ENCODE peak calls at places on chromosomes 12 and 14, in eight cellular contexts. J, Q, H, N, B, L, S and Y are unnamed samples.

GRCh38 chr12:43501705-43502104 is 50.3 kb downstream of the ADAMTS20 start:
- DNase-seq in J (no peak), Q (no peak), H (peak), N (peak), B (no peak), L (no peak), S (peak), Y (no peak)

GRCh38 chr12:90099288-90099687 is 390.6 kb upstream of the ATP2B1 start:
- DNase-seq in J (no peak), Q (no peak), H (peak), N (peak), B (no peak), L (no peak), S (no peak), Y (no peak)

GRCh38 chr14:75578786-75579781 is 664 bp downstream of the FLVCR2 start:
- DNase-seq in J (peak), Q (peak), H (no peak), N (no peak), B (no peak), L (peak), S (no peak), Y (peak)

GRCh38 chr12:116381744-116382455 is 104.4 kb upstream of the MED13L start:
- DNase-seq in J (peak), Q (no peak), H (peak), N (peak), B (no peak), L (no peak), S (peak), Y (no peak)

GRCh38 chr12:130438711-130439110 is 101.0 kb downstream of the PIWIL1 start:
- DNase-seq in J (peak), Q (no peak), H (no peak), N (no peak), B (no peak), L (peak), S (no peak), Y (no peak)

GRCh38 chr14:75063491-75064204 is at the start of gene ACYP1:
- DNase-seq in J (peak), Q (peak), H (peak), N (peak), B (peak), L (peak), S (peak), Y (peak)

GRCh38 chr12:92078167-92079053 is 67.2 kb downstream of the BTG1 start:
- DNase-seq in J (no peak), Q (no peak), H (peak), N (peak), B (no peak), L (no peak), S (no peak), Y (no peak)

GRCh38 chr12:46933947-46934346 is 108.2 kb upstream of the SLC38A4 start:
- DNase-seq in J (no peak), Q (no peak), H (peak), N (peak), B (no peak), L (no peak), S (peak), Y (no peak)

GRCh38 chr12:6928703-6929407 is 1.1 kb downstream of the ATN1 start:
- DNase-seq in J (no peak), Q (no peak), H (no peak), N (no peak), B (no peak), L (peak), S (no peak), Y (no peak)

GRCh38 chr14:21044106-21044618 is 2.0 kb downstream of the RNASE7 start:
- DNase-seq in J (no peak), Q (no peak), H (no peak), N (no peak), B (peak), L (no peak), S (no peak), Y (no peak)

GRCh38 chr12:19435831-19436497 is 3.3 kb upstream of the AEBP2 start:
- DNase-seq in J (no peak), Q (no peak), H (no peak), N (no peak), B (no peak), L (no peak), S (no peak), Y (no peak)

GRCh38 chr12:80714846-80715245 is 1.9 kb upstream of the MYF5 start:
- DNase-seq in J (no peak), Q (no peak), H (no peak), N (no peak), B (no peak), L (no peak), S (no peak), Y (no peak)

GRCh38 chr12:108553799-108554198 is 7.2 kb downstream of the SART3 start:
- DNase-seq in J (no peak), Q (no peak), H (no peak), N (no peak), B (no peak), L (no peak), S (no peak), Y (no peak)

GRCh38 chr14:55450124-55450523 is 9.7 kb upstream of the TBPL2 start:
- DNase-seq in J (no peak), Q (no peak), H (no peak), N (no peak), B (no peak), L (no peak), S (no peak), Y (no peak)

GRCh38 chr12:31702047-31702446 is 26.8 kb downstream of the AMN1 start:
- DNase-seq in J (no peak), Q (no peak), H (peak), N (peak), B (no peak), L (no peak), S (peak), Y (no peak)

GRCh38 chr12:124747426-124748161 is 116.1 kb downstream of the SCARB1 start:
- DNase-seq in J (no peak), Q (no peak), H (peak), N (peak), B (no peak), L (no peak), S (no peak), Y (no peak)

GRCh38 chr12:88958961-88959360 is 378.7 kb upstream of the KITLG start:
- DNase-seq in J (no peak), Q (no peak), H (no peak), N (no peak), B (no peak), L (no peak), S (no peak), Y (no peak)

GRCh38 chr12:50659690-50660424 is 104.0 kb upstream of the ATF1 start:
- DNase-seq in J (no peak), Q (no peak), H (no peak), N (no peak), B (no peak), L (no peak), S (no peak), Y (no peak)

GRCh38 chr14:59215353-59215752 is 26.9 kb downstream of the DAAM1 start:
- DNase-seq in J (peak), Q (peak), H (peak), N (peak), B (peak), L (no peak), S (no peak), Y (peak)

GRCh38 chr12:12741705-12742104 is 24.5 kb downstream of the CDKN1B start:
- DNase-seq in J (no peak), Q (no peak), H (no peak), N (peak), B (no peak), L (no peak), S (no peak), Y (no peak)

GRCh38 chr12:107435072-107435471 is 250.5 kb upstream of the PWP1 start:
- DNase-seq in J (no peak), Q (no peak), H (no peak), N (no peak), B (no peak), L (no peak), S (no peak), Y (no peak)

GRCh38 chr12:3601466-3602150 is 110.6 kb downstream of the PRMT8 start:
- DNase-seq in J (no peak), Q (no peak), H (no peak), N (no peak), B (no peak), L (peak), S (no peak), Y (no peak)

GRCh38 chr12:123141615-123142517 is 9.0 kb downstream of the PITPNM2 start:
- DNase-seq in J (peak), Q (peak), H (peak), N (peak), B (peak), L (no peak), S (no peak), Y (peak)

GRCh38 chr12:6772729-6773661 is 675 bp downstream of the LAG3 start:
- DNase-seq in J (no peak), Q (no peak), H (no peak), N (no peak), B (no peak), L (no peak), S (no peak), Y (no peak)

GRCh38 chr14:89721991-89722390 is 232.5 kb downstream of the EFCAB11 start:
- DNase-seq in J (no peak), Q (no peak), H (no peak), N (no peak), B (peak), L (no peak), S (no peak), Y (no peak)

GRCh38 chr14:105364100-105364708 is 34.1 kb upstream of the TEX22 start:
- DNase-seq in J (no peak), Q (no peak), H (peak), N (peak), B (no peak), L (no peak), S (no peak), Y (no peak)

GRCh38 chr12:1189163-1189562 is 198.1 kb downstream of the ERC1 start:
- DNase-seq in J (no peak), Q (no peak), H (no peak), N (no peak), B (no peak), L (no peak), S (no peak), Y (no peak)

GRCh38 chr12:54409267-54409666 is 9.8 kb downstream of the ITGA5 start:
- DNase-seq in J (peak), Q (no peak), H (no peak), N (no peak), B (no peak), L (no peak), S (no peak), Y (no peak)

GRCh38 chr14:68668531-68668930 is 124.3 kb downstream of the ZFP36L1 start:
- DNase-seq in J (peak), Q (no peak), H (no peak), N (no peak), B (no peak), L (no peak), S (no peak), Y (peak)

GRCh38 chr12:89756638-89757321 is 48.1 kb upstream of the ATP2B1 start:
- DNase-seq in J (no peak), Q (peak), H (peak), N (peak), B (no peak), L (no peak), S (no peak), Y (no peak)

GRCh38 chr14:95523818-95524448 is 7.5 kb upstream of the SYNE3 start:
- DNase-seq in J (no peak), Q (no peak), H (no peak), N (peak), B (peak), L (no peak), S (no peak), Y (peak)

GRCh38 chr14:44403194-44403593 is 103.9 kb downstream of the FSCB start:
- DNase-seq in J (no peak), Q (no peak), H (no peak), N (no peak), B (no peak), L (no peak), S (no peak), Y (no peak)

DNA sequence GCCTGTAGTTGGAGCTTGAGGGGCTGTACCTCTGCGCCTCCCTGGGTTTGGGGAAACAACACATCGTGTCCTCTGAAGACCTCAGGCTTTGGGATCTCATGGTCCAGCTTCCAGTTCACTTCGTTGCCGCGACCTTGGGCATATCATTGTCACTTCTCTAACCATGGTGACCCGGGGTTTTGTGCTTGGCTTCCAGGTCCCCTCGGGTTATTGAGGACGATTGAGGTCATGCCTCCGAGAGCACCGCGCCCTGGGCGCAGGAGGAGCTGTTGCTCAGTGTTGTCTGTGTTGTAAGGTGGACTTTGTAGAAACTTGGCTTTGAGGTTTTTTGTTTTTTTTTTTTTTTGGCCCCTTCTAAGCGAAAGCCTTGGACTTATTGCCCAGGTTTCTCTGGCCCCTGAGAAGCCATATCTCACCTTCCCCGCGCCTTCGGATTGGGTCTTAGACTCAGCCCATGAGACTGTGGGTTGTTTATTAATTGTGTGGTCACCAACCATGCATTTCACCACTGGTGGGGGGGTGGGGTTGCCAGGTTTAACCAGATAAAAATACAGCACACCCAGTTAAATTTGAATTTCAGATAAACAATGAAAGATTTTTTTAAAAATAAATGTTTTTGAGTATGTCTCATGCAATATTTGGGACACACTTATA is 2.6 kb downstream of the BCL7A start:
- DNase-seq in J (no peak), Q (no peak), H (peak), N (no peak), B (peak), L (no peak), S (no peak), Y (no peak)
- H3K4me3 ChIP-seq in J (peak), Q (peak), H (peak), N (peak), B (peak), L (peak), S (no peak), Y (peak)

DNA sequence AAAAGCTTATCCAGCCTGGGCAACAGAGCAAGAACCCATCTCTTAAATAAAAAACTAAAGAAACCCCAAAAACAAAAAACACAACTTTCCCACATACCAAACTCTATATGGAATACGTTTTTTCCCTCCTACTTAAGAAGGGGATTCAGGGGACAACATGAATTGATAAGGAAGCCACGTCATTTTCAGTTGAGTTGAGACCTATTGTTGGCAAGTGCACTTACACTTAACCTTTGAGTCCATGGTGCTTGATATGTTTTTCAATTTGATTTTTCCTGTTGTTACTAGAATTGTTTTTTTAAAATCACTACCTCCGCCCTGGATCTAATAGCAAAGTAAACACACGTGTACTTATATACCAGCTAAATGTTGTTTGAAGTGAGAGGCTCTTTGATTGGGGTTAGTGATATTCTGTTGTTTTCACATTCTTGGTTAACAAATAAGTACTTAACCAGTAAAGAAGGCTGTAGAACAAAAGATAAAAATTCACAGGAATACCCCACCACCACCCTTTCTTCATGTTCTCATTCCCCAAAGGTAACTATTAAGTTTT is 2.0 kb downstream of the FAM177A1 start:
- DNase-seq in J (no peak), Q (no peak), H (no peak), N (no peak), B (no peak), L (no peak), S (no peak), Y (no peak)
- H3K4me3 ChIP-seq in J (no peak), Q (no peak), H (peak), N (peak), B (no peak), L (no peak), S (no peak), Y (no peak)

GRCh38 chr14:37587438-37587837 is 7.6 kb downstream of the FOXA1 start:
- DNase-seq in J (no peak), Q (no peak), H (no peak), N (no peak), B (no peak), L (no peak), S (no peak), Y (no peak)

GRCh38 chr14:37585971-37586759 is 8.9 kb downstream of the FOXA1 start:
- DNase-seq in J (no peak), Q (no peak), H (no peak), N (no peak), B (no peak), L (no peak), S (no peak), Y (no peak)

GRCh38 chr14:37588667-37588955 is 6.4 kb downstream of the FOXA1 start:
- DNase-seq in J (no peak), Q (no peak), H (no peak), N (no peak), B (no peak), L (no peak), S (no peak), Y (no peak)

GRCh38 chr14:37587881-37588666 is 7.0 kb downstream of the FOXA1 start:
- DNase-seq in J (no peak), Q (no peak), H (no peak), N (no peak), B (no peak), L (no peak), S (no peak), Y (no peak)

GRCh38 chr14:37586783-37587428 is 8.1 kb downstream of the FOXA1 start:
- DNase-seq in J (no peak), Q (no peak), H (no peak), N (no peak), B (no peak), L (no peak), S (no peak), Y (no peak)
- H3K4me3 ChIP-seq in J (no peak), Q (no peak), H (no peak), N (no peak), B (no peak), L (no peak), S (no peak), Y (no peak)

GRCh38 chr14:101120636-101121398 is 217.3 kb upstream of the RTL1 start:
- DNase-seq in J (peak), Q (peak), H (peak), N (no peak), B (no peak), L (peak), S (no peak), Y (peak)
- H3K4me3 ChIP-seq in J (no peak), Q (no peak), H (no peak), N (no peak), B (no peak), L (peak), S (no peak), Y (peak)

GRCh38 chr14:53390008-53390407 is 236.9 kb upstream of the DDHD1 start:
- DNase-seq in J (no peak), Q (no peak), H (no peak), N (no peak), B (no peak), L (no peak), S (no peak), Y (no peak)
- H3K4me3 ChIP-seq in J (no peak), Q (no peak), H (no peak), N (no peak), B (no peak), L (no peak), S (no peak), Y (no peak)

DNA sequence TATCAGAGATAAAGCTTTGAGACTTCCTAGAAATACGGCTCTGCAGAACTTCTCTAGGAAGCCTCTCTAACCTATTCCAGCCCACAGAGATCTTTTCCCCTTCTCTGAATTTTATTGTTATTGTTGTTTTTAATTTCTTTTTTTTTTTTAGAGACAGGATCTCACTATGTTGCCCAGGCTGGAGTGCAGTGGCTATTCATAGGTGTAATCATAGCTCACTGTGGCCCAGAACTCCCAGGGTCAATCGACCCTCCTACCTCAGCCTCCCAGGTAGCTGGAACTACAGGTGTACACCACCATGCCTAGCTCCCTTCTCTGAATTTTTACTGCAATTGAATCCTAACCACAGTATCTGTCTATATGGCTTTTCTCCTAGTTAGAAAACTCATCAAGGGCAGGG is 19.6 kb downstream of the SLC7A8 start:
- DNase-seq in J (no peak), Q (no peak), H (no peak), N (no peak), B (no peak), L (no peak), S (no peak), Y (no peak)
- H3K4me3 ChIP-seq in J (no peak), Q (no peak), H (no peak), N (no peak), B (no peak), L (no peak), S (no peak), Y (no peak)